ENCODE peak calls at places on chromosomes 16 and 17, in nine cellular contexts. J, U, K, L, V, D, A, Q and C are unnamed samples.

GRCh38 chr17:79504181-79504605 is 106.7 kb downstream of the RBFOX3 start:
- DNase-seq in J (no peak), U (no peak), K (no peak), L (no peak), V (no peak), D (no peak), A (no peak), Q (no peak), C (no peak)

GRCh38 chr16:51034481-51035109 is 116.5 kb downstream of the SALL1 start:
- DNase-seq in J (no peak), U (no peak), K (no peak), L (no peak), V (no peak), D (no peak), A (no peak), Q (no peak), C (no peak)

GRCh38 chr17:5610956-5611355 is 26.6 kb upstream of the NLRP1 start:
- DNase-seq in J (peak), U (no peak), K (no peak), L (no peak), V (no peak), D (peak), A (no peak), Q (no peak), C (no peak)

GRCh38 chr16:74730049-74730683 is 29.5 kb upstream of the MLKL start:
- DNase-seq in J (no peak), U (no peak), K (peak), L (no peak), V (no peak), D (no peak), A (peak), Q (peak), C (no peak)

GRCh38 chr16:69626256-69626655 is 60.5 kb downstream of the NFAT5 start:
- DNase-seq in J (no peak), U (no peak), K (no peak), L (peak), V (no peak), D (peak), A (no peak), Q (no peak), C (peak)

GRCh38 chr17:14813649-14814048 is 451.5 kb downstream of the PMP22 start:
- DNase-seq in J (no peak), U (no peak), K (no peak), L (peak), V (no peak), D (no peak), A (no peak), Q (no peak), C (no peak)

GRCh38 chr17:42414782-42415409 is 8.2 kb downstream of the CAVIN1 start:
- DNase-seq in J (no peak), U (no peak), K (no peak), L (no peak), V (no peak), D (no peak), A (no peak), Q (no peak), C (no peak)

GRCh38 chr16:49630783-49631182 is 225.1 kb downstream of the ZNF423 start:
- DNase-seq in J (no peak), U (no peak), K (no peak), L (no peak), V (no peak), D (no peak), A (no peak), Q (no peak), C (no peak)

GRCh38 chr17:66885417-66885816 is 50.5 kb downstream of the CACNG5 start:
- DNase-seq in J (peak), U (no peak), K (no peak), L (no peak), V (no peak), D (no peak), A (no peak), Q (no peak), C (no peak)

GRCh38 chr17:77425791-77426641 is 285.2 kb downstream of the SEC14L1 start:
- DNase-seq in J (no peak), U (no peak), K (peak), L (peak), V (no peak), D (peak), A (no peak), Q (peak), C (no peak)

GRCh38 chr16:78325532-78325931 is 226.1 kb downstream of the WWOX start:
- DNase-seq in J (peak), U (no peak), K (no peak), L (no peak), V (no peak), D (no peak), A (no peak), Q (no peak), C (no peak)

GRCh38 chr17:31327534-31328526 is 6.4 kb upstream of the EVI2A start:
- DNase-seq in J (no peak), U (no peak), K (peak), L (peak), V (peak), D (peak), A (no peak), Q (no peak), C (peak)